ENCODE peak calls at places on chromosomes 13 and 19, in six cellular contexts. One of them, this sample, is unnamed.
A peak's percentile ranks its signal among the peaks of the same experiment; 100 is the strongest.

GRCh38 chr13:100675660-100676129 is 1.1 kb upstream of the TMTC4 start:
- DNase-seq in brain microvascular endothelial cell: no peak
- DNase-seq in GM20000: no peak
- DNase-seq in stomach: no peak
- DNase-seq in Peyer's patch: no peak
- DNase-seq in fibroblast of lung: no peak
- DNase-seq in this sample: peak; percentile 31

GRCh38 chr13:90068658-90069057 is 1278.8 kb upstream of the MIR17HG start:
- DNase-seq in brain microvascular endothelial cell: no peak
- DNase-seq in GM20000: no peak
- DNase-seq in stomach: no peak
- DNase-seq in Peyer's patch: no peak
- DNase-seq in fibroblast of lung: no peak
- DNase-seq in this sample: no peak

GRCh38 chr19:2579678-2580280 is 103.9 kb downstream of the GADD45B start:
- DNase-seq in brain microvascular endothelial cell: no peak
- DNase-seq in GM20000: no peak
- DNase-seq in stomach: no peak
- DNase-seq in Peyer's patch: peak; percentile 45
- DNase-seq in fibroblast of lung: no peak
- DNase-seq in this sample: no peak

GRCh38 chr19:35585844-35586243 is at the start of gene PMIS2:
- DNase-seq in brain microvascular endothelial cell: no peak
- DNase-seq in GM20000: no peak
- DNase-seq in stomach: no peak
- DNase-seq in Peyer's patch: no peak
- DNase-seq in fibroblast of lung: no peak
- DNase-seq in this sample: peak; percentile 49

GRCh38 chr13:105048685-105049084 is 1486.8 kb downstream of the EFNB2 start:
- DNase-seq in brain microvascular endothelial cell: no peak
- DNase-seq in GM20000: peak; percentile 22
- DNase-seq in stomach: no peak
- DNase-seq in Peyer's patch: no peak
- DNase-seq in fibroblast of lung: no peak
- DNase-seq in this sample: no peak

GRCh38 chr13:20901668-20902437 is 693 bp downstream of the XPO4 start:
- DNase-seq in brain microvascular endothelial cell: no peak
- DNase-seq in GM20000: peak; percentile 38
- DNase-seq in stomach: no peak
- DNase-seq in Peyer's patch: peak; percentile 56
- DNase-seq in fibroblast of lung: peak; percentile 30
- DNase-seq in this sample: peak; percentile 24

GRCh38 chr19:28291874-28292273 is 921.1 kb downstream of the UQCRFS1 start:
- DNase-seq in brain microvascular endothelial cell: no peak
- DNase-seq in GM20000: no peak
- DNase-seq in stomach: no peak
- DNase-seq in Peyer's patch: no peak
- DNase-seq in fibroblast of lung: no peak
- DNase-seq in this sample: no peak

GRCh38 chr13:42894765-42895181 is 97.3 kb downstream of the EPSTI1 start:
- DNase-seq in brain microvascular endothelial cell: peak; percentile 51
- DNase-seq in GM20000: no peak
- DNase-seq in stomach: no peak
- DNase-seq in Peyer's patch: no peak
- DNase-seq in fibroblast of lung: peak; percentile 6
- DNase-seq in this sample: no peak

GRCh38 chr13:25973085-25973484 is 78.7 kb downstream of the SHISA2 start:
- DNase-seq in brain microvascular endothelial cell: no peak
- DNase-seq in GM20000: no peak
- DNase-seq in stomach: no peak
- DNase-seq in Peyer's patch: no peak
- DNase-seq in fibroblast of lung: no peak
- DNase-seq in this sample: no peak

GRCh38 chr13:98476538-98476966 is 100.4 kb downstream of the STK24 start:
- DNase-seq in brain microvascular endothelial cell: peak; percentile 95
- DNase-seq in GM20000: peak; percentile 95
- DNase-seq in stomach: peak; percentile 66
- DNase-seq in Peyer's patch: peak; percentile 93
- DNase-seq in fibroblast of lung: peak; percentile 96
- DNase-seq in this sample: peak; percentile 96

GRCh38 chr19:32018014-32018413 is 327.4 kb upstream of the ZNF507 start:
- DNase-seq in brain microvascular endothelial cell: no peak
- DNase-seq in GM20000: no peak
- DNase-seq in stomach: no peak
- DNase-seq in Peyer's patch: no peak
- DNase-seq in fibroblast of lung: peak; percentile 85
- DNase-seq in this sample: no peak

GRCh38 chr13:51638497-51638871 is 54.2 kb downstream of the WDFY2 start:
- DNase-seq in brain microvascular endothelial cell: no peak
- DNase-seq in GM20000: no peak
- DNase-seq in stomach: no peak
- DNase-seq in Peyer's patch: no peak
- DNase-seq in fibroblast of lung: peak; percentile 45
- DNase-seq in this sample: no peak

GRCh38 chr13:113211774-113212173 is 2.4 kb downstream of the CUL4A start:
- DNase-seq in brain microvascular endothelial cell: no peak
- DNase-seq in GM20000: no peak
- DNase-seq in stomach: no peak
- DNase-seq in Peyer's patch: no peak
- DNase-seq in fibroblast of lung: no peak
- DNase-seq in this sample: peak; percentile 50

GRCh38 chr19:27777726-27778125 is 1435.2 kb downstream of the UQCRFS1 start:
- DNase-seq in brain microvascular endothelial cell: no peak
- DNase-seq in GM20000: no peak
- DNase-seq in stomach: no peak
- DNase-seq in Peyer's patch: no peak
- DNase-seq in fibroblast of lung: no peak
- DNase-seq in this sample: no peak

GRCh38 chr13:48094404-48094780 is 512 bp downstream of the MED4 start:
- DNase-seq in brain microvascular endothelial cell: no peak
- DNase-seq in GM20000: peak; percentile 22
- DNase-seq in stomach: no peak
- DNase-seq in Peyer's patch: peak; percentile 47
- DNase-seq in fibroblast of lung: peak; percentile 20
- DNase-seq in this sample: no peak

GRCh38 chr13:37534181-37534580 is 64.4 kb downstream of the POSTN start:
- DNase-seq in brain microvascular endothelial cell: peak; percentile 80
- DNase-seq in GM20000: no peak
- DNase-seq in stomach: no peak
- DNase-seq in Peyer's patch: no peak
- DNase-seq in fibroblast of lung: peak; percentile 92
- DNase-seq in this sample: no peak

GRCh38 chr13:44744880-44745633 is 168.9 kb upstream of the TSC22D1 start:
- DNase-seq in brain microvascular endothelial cell: no peak
- DNase-seq in GM20000: no peak
- DNase-seq in stomach: no peak
- DNase-seq in Peyer's patch: no peak
- DNase-seq in fibroblast of lung: no peak
- DNase-seq in this sample: no peak

GRCh38 chr13:111630411-111630810 is 310.0 kb downstream of the TEX29 start:
- DNase-seq in brain microvascular endothelial cell: no peak
- DNase-seq in GM20000: no peak
- DNase-seq in stomach: no peak
- DNase-seq in Peyer's patch: no peak
- DNase-seq in fibroblast of lung: no peak
- DNase-seq in this sample: no peak

GRCh38 chr13:32938907-32939306 is 77.3 kb upstream of the KL start:
- DNase-seq in brain microvascular endothelial cell: peak; percentile 73
- DNase-seq in GM20000: no peak
- DNase-seq in stomach: no peak
- DNase-seq in Peyer's patch: no peak
- DNase-seq in fibroblast of lung: peak; percentile 55
- DNase-seq in this sample: no peak

DNA sequence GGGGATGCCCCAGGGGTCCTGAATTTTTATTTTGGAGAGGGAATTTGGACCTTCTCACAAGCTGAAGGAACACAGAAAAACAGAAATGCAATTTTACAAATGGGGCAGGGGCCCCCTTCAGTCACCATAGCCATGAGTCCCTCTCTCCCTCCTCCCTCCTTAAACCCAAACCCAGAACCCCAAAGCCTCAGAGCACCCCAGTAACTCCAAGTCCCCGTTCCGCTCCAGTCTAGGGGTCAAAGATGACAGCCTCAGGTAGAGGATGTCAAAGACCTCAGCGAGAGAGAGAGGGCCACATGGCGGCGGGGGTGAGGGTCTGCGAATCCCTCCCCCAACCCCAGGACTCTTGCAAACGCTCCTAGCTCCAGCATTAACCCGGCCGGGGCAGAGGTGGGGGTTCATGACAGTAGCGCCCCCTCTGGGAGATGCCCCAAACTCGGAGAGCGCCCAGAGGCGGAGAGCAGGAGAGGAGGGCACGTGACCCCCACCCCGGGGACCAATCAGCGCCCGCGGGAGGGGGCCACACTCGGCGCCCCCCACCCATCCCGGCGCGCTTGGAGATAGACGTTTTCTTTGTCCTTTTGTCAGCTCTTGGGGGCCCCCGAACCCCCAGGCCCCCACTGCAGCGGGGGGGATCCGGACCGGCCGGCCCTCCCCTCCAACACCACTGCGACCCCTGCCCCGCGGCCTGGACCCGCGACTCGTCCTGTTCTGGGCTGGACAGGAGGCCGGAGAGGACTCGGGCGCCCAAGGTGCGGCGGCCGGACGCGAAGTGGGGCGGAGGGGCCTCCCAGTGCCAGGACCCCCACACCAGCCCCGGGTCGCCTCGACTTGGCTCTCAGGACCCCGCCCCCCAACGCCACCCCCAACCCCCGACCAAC is 20.8 kb upstream of the SEMA6B start:
- DNase-seq in brain microvascular endothelial cell: no peak
- DNase-seq in GM20000: no peak
- DNase-seq in stomach: no peak
- DNase-seq in Peyer's patch: no peak
- DNase-seq in fibroblast of lung: no peak
- DNase-seq in this sample: no peak
- TF ChIP-seq CTCF in brain microvascular endothelial cell: peak; percentile 25
- TF ChIP-seq CTCF in GM20000: no peak
- TF ChIP-seq CTCF in stomach: no peak
- TF ChIP-seq CTCF in Peyer's patch: no peak
- TF ChIP-seq CTCF in fibroblast of lung: no peak
- TF ChIP-seq CTCF in this sample: no peak

DNA sequence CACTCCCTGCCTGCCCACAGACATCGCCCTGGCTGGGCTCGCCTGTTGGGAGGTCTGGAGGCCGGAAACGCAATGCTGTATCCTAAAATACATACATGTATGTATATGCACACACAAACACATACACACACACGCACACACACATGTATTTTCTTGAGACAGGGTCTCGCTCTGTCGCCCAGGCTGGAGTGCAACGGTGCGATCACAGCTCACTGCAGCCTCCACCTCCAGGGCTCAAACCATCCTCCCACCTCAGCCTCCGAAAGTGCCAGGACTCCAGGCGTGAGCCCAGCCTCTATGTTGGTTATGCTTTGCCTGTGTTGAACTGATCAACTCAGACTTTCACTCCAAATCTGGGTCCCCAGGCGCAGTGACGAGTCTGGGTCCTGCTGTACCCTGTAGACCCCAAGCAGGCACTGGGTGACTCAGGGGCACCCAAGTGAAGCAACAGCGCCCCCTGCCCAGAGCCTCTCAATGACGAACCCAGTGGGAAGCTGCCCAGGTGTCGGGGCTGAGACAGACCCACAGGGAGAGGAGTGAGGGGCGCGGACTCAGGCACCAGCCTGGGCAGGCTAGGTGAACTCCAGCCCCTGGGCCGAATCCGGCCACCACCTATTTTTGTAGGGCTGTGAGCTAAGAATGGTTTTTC is 27.4 kb upstream of the CACTIN start:
- DNase-seq in brain microvascular endothelial cell: no peak
- DNase-seq in GM20000: no peak
- DNase-seq in stomach: no peak
- DNase-seq in Peyer's patch: no peak
- DNase-seq in fibroblast of lung: no peak
- DNase-seq in this sample: peak; percentile 55
- TF ChIP-seq CTCF in brain microvascular endothelial cell: peak; percentile 56
- TF ChIP-seq CTCF in GM20000: no peak
- TF ChIP-seq CTCF in stomach: no peak
- TF ChIP-seq CTCF in Peyer's patch: no peak
- TF ChIP-seq CTCF in fibroblast of lung: no peak
- TF ChIP-seq CTCF in this sample: peak; percentile 35

DNA sequence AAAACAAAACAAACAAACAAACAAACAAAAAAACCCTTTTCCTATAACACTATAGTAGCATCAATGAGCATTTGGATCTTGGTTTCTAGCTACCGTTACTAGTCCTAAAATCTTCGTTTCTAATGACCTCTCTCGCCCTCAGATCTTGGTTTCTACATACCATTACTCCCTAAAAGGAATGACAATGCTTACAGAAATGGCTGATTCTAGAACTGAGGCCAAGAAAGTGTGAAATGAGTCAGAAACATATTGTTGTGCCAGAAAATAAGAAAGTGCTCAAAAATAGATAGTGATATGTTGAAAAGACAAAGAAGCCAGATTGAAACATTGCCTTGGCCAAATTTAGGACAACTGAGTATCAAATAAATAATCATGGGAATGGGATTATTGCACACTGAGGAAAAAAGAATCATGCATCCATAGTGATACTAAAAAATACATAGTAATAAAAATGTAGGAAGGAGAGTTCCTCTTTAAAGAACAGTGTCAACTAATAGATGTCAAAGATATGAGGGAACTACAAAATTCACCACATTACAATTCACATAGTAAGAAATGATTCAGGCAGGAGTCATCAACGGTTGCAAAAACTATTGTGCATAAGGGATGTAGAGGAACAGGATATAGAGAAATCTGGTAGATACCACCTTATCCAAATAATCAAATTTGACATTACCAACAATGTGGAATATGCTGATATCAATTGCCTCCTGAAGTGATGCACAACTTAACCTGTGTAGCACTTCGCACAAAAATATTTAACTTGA is 386.6 kb downstream of the DIAPH3 start:
- DNase-seq in brain microvascular endothelial cell: peak; percentile 78
- DNase-seq in GM20000: no peak
- DNase-seq in stomach: no peak
- DNase-seq in Peyer's patch: no peak
- DNase-seq in fibroblast of lung: peak; percentile 91
- DNase-seq in this sample: no peak
- TF ChIP-seq CTCF in brain microvascular endothelial cell: no peak
- TF ChIP-seq CTCF in GM20000: no peak
- TF ChIP-seq CTCF in stomach: no peak
- TF ChIP-seq CTCF in Peyer's patch: no peak
- TF ChIP-seq CTCF in fibroblast of lung: no peak
- TF ChIP-seq CTCF in this sample: no peak

GRCh38 chr19:41753936-41754529 is 1.3 kb upstream of the CEACAM6 start:
- DNase-seq in brain microvascular endothelial cell: peak; percentile 41
- DNase-seq in GM20000: no peak
- DNase-seq in stomach: peak; percentile 75
- DNase-seq in Peyer's patch: peak; percentile 85
- DNase-seq in fibroblast of lung: peak; percentile 3
- DNase-seq in this sample: peak; percentile 86
- TF ChIP-seq CTCF in brain microvascular endothelial cell: peak; percentile 78
- TF ChIP-seq CTCF in GM20000: peak; percentile 36
- TF ChIP-seq CTCF in stomach: peak; percentile 42
- TF ChIP-seq CTCF in Peyer's patch: peak; percentile 74
- TF ChIP-seq CTCF in fibroblast of lung: peak; percentile 52
- TF ChIP-seq CTCF in this sample: peak; percentile 72